ENCODE peak calls at places on chromosomes 1 and 21, in six cellular contexts. N, M, T, H, D and I are unnamed samples.

GRCh38 chr21:44376606-44377005 is 23.2 kb downstream of the TRPM2 start:
- DNase-seq in T (no peak), N (no peak), H (no peak), M (no peak), D (no peak), I (no peak)

GRCh38 chr21:21216013-21216412 is 217.8 kb downstream of the NCAM2 start:
- DNase-seq in H (no peak), T (no peak), N (no peak), M (no peak), D (no peak), I (no peak)

GRCh38 chr1:186681806-186682205 is 1.6 kb upstream of the PTGS2 start:
- DNase-seq in H (no peak), M (no peak), D (peak), T (peak), N (peak), I (no peak)

GRCh38 chr1:6614019-6614952 is 755 bp downstream of the PHF13 start:
- DNase-seq in M (no peak), T (peak), D (peak), H (peak), N (peak), I (no peak)

GRCh38 chr21:16644690-16645089 is 868.2 kb upstream of the CXADR start:
- DNase-seq in N (no peak), T (peak), M (no peak), H (no peak), D (peak), I (no peak)

GRCh38 chr1:33606272-33606671 is 133.8 kb downstream of the ZSCAN20 start:
- DNase-seq in T (no peak), D (no peak), M (no peak), N (no peak), H (no peak), I (no peak)

GRCh38 chr1:32138965-32139364 is 31.1 kb downstream of the KPNA6 start:
- DNase-seq in T (peak), H (no peak), M (no peak), N (no peak), D (peak), I (no peak)

GRCh38 chr21:25080161-25080560 is 527.1 kb downstream of the MRPL39 start:
- DNase-seq in T (peak), H (no peak), M (no peak), N (no peak), D (no peak), I (no peak)

GRCh38 chr1:40783001-40783905 is at the start of gene KCNQ4:
- DNase-seq in D (no peak), N (peak), H (peak), T (no peak), M (no peak), I (no peak)

GRCh38 chr1:202182040-202182877 is 11.3 kb upstream of the LGR6 start:
- DNase-seq in H (no peak), N (no peak), M (no peak), D (no peak), T (no peak), I (no peak)

GRCh38 chr21:43921979-43922945 is 57.2 kb downstream of the AGPAT3 start:
- DNase-seq in T (no peak), M (no peak), N (no peak), D (peak), H (no peak), I (no peak)

GRCh38 chr1:154419620-154420020 is 14.5 kb downstream of the IL6R start:
- DNase-seq in M (peak), H (no peak), N (no peak), D (peak), T (peak), I (no peak)

GRCh38 chr1:154418898-154419619 is 13.9 kb downstream of the IL6R start:
- DNase-seq in M (no peak), T (no peak), D (no peak), H (no peak), N (no peak), I (no peak)

GRCh38 chr1:154418062-154418897 is 13.1 kb downstream of the IL6R start:
- DNase-seq in H (no peak), D (no peak), T (no peak), N (no peak), M (no peak), I (peak)

GRCh38 chr1:154420961-154421924 is 16.1 kb downstream of the IL6R start:
- DNase-seq in H (no peak), T (no peak), M (no peak), D (no peak), N (no peak), I (no peak)

GRCh38 chr1:154420172-154420571 is 15.0 kb downstream of the IL6R start:
- DNase-seq in N (peak), D (peak), H (no peak), T (peak), M (no peak), I (peak)
- H3K4me3 ChIP-seq in N (no peak), D (no peak), H (no peak), T (no peak), M (no peak), I (no peak)

DNA sequence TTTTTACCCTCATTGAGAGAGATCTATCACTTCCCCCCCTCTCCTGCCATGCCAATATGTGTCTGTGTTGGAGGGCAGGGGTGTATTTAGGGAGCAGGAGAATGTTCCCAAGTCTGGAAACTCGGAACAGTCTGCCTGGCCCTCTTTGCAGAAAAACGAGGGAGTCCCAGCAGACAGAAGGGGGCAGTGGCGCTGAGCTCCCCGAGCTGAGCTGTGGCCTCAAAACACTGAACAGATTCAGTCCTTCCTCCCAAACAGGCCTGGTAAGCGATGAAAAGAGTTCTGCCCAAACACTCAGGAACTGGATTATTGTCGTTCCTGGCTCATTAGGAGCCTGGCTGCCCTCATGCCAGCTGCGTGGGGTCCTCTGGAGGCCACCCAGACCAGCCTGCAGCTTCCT is 981 bp downstream of the CLDN14 start:
- DNase-seq in D (peak), H (peak), T (peak), N (peak), M (no peak), I (no peak)
- TF ChIP-seq CTCF in D (peak), H (peak), T (peak), N (peak), M (peak), I (no peak)

DNA sequence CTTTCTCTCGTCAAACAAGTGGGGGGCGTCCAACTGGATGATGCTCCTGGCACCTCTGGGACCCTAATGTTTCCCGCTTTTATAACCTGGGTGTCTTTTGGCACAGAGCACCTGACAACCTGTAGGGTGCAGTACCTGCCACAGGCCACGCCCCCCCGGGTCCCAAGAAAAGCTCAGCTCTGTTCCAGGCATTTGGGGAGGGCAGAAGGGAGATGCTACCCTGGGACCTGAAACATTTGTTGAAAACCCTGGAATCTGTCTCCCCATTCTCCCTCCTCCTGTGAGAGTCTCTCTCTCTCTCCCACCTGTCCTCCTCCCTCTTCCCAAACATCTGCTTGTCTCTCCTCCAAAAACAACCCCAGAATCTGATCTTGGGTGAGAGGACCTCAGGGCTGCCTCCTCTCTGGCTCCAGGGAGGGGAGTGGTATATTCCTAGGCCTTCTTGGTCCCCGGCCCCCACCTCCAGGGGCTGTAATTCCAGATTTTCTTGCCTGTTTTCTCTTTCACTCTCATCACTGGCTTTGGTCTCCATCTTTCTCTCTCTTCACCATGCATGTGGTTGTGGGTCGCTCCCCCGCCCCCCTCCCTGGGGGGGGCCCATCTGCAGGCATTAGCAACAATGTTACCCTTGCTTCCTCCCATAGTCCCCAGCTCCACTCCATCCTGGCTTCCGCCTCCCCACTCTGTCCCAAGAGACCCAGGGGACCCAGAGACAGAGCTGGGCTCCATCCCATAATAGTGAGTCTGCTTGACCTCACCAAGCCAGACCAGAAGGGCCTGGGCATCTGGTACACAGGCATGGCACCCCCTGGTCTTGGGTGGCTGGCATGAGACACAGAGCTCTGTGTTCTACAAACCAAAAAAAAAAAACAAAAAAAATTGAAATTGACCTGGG is 4.1 kb downstream of the AHDC1 start:
- DNase-seq in T (no peak), H (no peak), M (no peak), N (no peak), D (no peak), I (no peak)
- H3K4me3 ChIP-seq in T (peak), H (peak), M (peak), N (peak), D (no peak), I (no peak)

GRCh38 chr1:15881961-15882360 is 34.5 kb downstream of the SPEN start:
- DNase-seq in N (no peak), D (no peak), M (no peak), H (no peak), T (no peak), I (no peak)

GRCh38 chr1:15870421-15870820 is 22.9 kb downstream of the SPEN start:
- DNase-seq in D (no peak), M (no peak), T (no peak), N (no peak), H (no peak), I (no peak)

GRCh38 chr1:15876357-15876756 is 28.9 kb downstream of the SPEN start:
- DNase-seq in N (no peak), H (peak), M (no peak), D (no peak), T (no peak), I (no peak)
- TF ChIP-seq CTCF in N (peak), H (peak), M (peak), D (peak), T (peak), I (peak)

GRCh38 chr1:9181990-9182783 is 52.4 kb upstream of the H6PD start:
- DNase-seq in M (no peak), T (peak), H (peak), D (peak), N (no peak), I (no peak)

GRCh38 chr1:9180077-9180819 is 51.3 kb upstream of the GPR157 start:
- DNase-seq in H (no peak), N (no peak), D (no peak), M (no peak), T (no peak), I (no peak)

GRCh38 chr1:9181176-9181906 is 52.4 kb upstream of the GPR157 start:
- DNase-seq in N (peak), M (no peak), H (peak), D (peak), T (peak), I (no peak)

GRCh38 chr1:9182784-9183257 is 51.8 kb upstream of the H6PD start:
- DNase-seq in T (no peak), N (no peak), D (no peak), H (peak), M (no peak), I (no peak)

DNA sequence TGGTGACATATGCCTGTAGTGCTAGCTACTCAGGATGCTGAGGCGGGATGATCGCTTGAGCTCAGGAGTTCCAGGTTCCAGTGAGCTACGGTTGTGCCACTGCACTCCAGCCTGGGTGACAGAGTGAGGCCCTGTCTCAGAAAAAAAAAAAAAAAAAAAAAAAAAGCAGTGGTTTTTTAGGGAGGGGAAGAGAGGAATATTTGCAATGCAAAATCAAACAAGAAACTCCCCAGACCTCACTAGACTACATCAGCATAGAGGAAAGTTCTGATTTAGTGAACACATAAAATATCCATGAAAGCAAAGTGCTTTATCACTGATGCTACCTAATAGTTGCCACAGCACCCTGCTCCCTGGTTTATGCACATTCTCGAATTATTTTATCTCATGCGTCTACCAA is 50.5 kb upstream of the GPR157 start:
- DNase-seq in T (no peak), D (no peak), H (no peak), N (no peak), M (no peak), I (no peak)
- H3K4me3 ChIP-seq in T (no peak), D (no peak), H (no peak), N (no peak), M (peak), I (no peak)